ENCODE peak calls at places on chromosomes 11 and 22, in five cellular contexts. H is neuronal stem cell, Q is H1, U is IMR-90, F is mesenchymal stem cell. O is an unnamed sample.

GRCh38 chr22:45329536-45329936 is 19.8 kb downstream of the FAM118A start:
- DNase-seq in F (no peak), U (no peak), H (no peak), Q (no peak), O (no peak)

GRCh38 chr11:120024586-120024985 is 113.3 kb downstream of the TRIM29 start:
- DNase-seq in F (no peak), U (no peak), Q (peak), H (no peak), O (no peak)

GRCh38 chr22:48112687-48113521 is 1350.5 kb downstream of the TBC1D22A start:
- DNase-seq in F (no peak), U (no peak), H (no peak), Q (no peak), O (no peak)

GRCh38 chr11:110759972-110760381 is 47.7 kb upstream of the ARHGAP20 start:
- DNase-seq in U (peak), H (no peak), Q (no peak), F (peak), O (no peak)

GRCh38 chr11:134443246-134443645 is 31.2 kb upstream of the B3GAT1 start:
- DNase-seq in U (no peak), Q (no peak), H (no peak), F (no peak), O (no peak)

GRCh38 chr22:17924735-17925727 is 99.3 kb downstream of the MICAL3 start:
- DNase-seq in H (no peak), U (no peak), Q (no peak), F (no peak), O (no peak)

GRCh38 chr11:75233688-75234295 is 6.8 kb upstream of the TPBGL start:
- DNase-seq in Q (peak), H (peak), U (peak), F (peak), O (peak)

GRCh38 chr11:133971871-133972270 is 15.1 kb upstream of the IGSF9B start:
- DNase-seq in H (no peak), U (no peak), F (no peak), Q (no peak), O (no peak)

GRCh38 chr11:68122936-68123539 is 1.9 kb upstream of the CHKA start:
- DNase-seq in F (no peak), Q (no peak), U (no peak), H (no peak), O (peak)

GRCh38 chr22:42080287-42080686 is 787 bp downstream of the SMDT1 start:
- DNase-seq in H (no peak), U (peak), Q (no peak), F (peak), O (no peak)

GRCh38 chr11:35318309-35318708 is 101.0 kb downstream of the SLC1A2 start:
- DNase-seq in Q (no peak), H (no peak), F (no peak), U (no peak), O (no peak)
- H2BK15ac ChIP-seq in Q (no peak), H (no peak), F (no peak), U (no peak), O (no peak)

GRCh38 chr11:121425818-121426217 is 26.3 kb upstream of the SORL1 start:
- DNase-seq in Q (no peak), F (no peak), U (no peak), H (no peak), O (no peak)

GRCh38 chr11:121420398-121420797 is 31.7 kb upstream of the SORL1 start:
- DNase-seq in F (no peak), H (no peak), Q (no peak), U (no peak), O (no peak)

GRCh38 chr11:121421149-121421906 is 30.8 kb upstream of the SORL1 start:
- DNase-seq in F (no peak), U (no peak), Q (no peak), H (no peak), O (no peak)

GRCh38 chr11:121419839-121420238 is 32.3 kb upstream of the SORL1 start:
- DNase-seq in F (no peak), Q (no peak), H (no peak), U (no peak), O (no peak)

GRCh38 chr11:121422675-121423074 is 29.4 kb upstream of the SORL1 start:
- DNase-seq in H (no peak), F (no peak), Q (no peak), U (no peak), O (no peak)
- H2AFZ ChIP-seq in H (no peak), F (no peak), Q (no peak), U (no peak), O (no peak)

GRCh38 chr11:72222106-72222891 is 2.3 kb upstream of the INPPL1 start:
- DNase-seq in F (no peak), Q (peak), U (no peak), H (no peak), O (peak)
- H2BK15ac ChIP-seq in F (no peak), Q (no peak), U (peak), H (peak), O (no peak)

GRCh38 chr11:13963169-13963948 is 836 bp downstream of the SPON1 start:
- DNase-seq in F (peak), H (no peak), U (peak), Q (no peak), O (peak)
- H2AFZ ChIP-seq in F (no peak), H (peak), U (peak), Q (peak), O (no peak)

DNA sequence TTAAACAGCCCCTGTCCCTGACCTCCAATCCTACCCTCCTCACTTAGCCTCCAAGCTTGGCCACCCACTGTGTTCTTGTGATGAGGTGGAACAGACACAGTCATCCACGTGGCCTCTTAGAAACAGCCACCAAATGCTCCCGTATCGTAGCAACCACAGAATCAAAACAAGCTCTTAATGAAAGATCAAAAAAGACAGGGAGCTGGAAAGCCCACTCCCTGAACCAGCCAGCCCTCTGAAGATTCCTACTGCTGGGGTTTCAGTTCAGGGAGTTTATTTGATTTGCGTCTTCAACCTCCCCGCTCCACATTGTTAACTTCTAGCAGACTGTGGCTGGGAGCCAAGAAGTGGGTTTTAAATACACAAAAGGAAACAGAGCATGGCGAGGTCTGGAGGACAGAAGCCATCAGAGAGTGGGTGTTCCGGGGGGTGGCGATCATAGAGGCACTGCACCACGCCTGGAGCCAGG is 88.9 kb upstream of the GRK3 start:
- DNase-seq in Q (no peak), H (no peak), F (peak), U (peak), O (no peak)
- H2BK15ac ChIP-seq in Q (no peak), H (no peak), F (no peak), U (no peak), O (no peak)